ENCODE peak calls at places on chromosomes 3 and 15, in five cellular contexts. D, A, W, U and M are unnamed samples. For H3K9me3, the result is how much of the 10 kb centered on the place peaks cover.

GRCh38 chr15:48865387-48866079 is 12.4 kb upstream of the EID1 start:
- DNase-seq in D (no peak), A (no peak), W (no peak), U (no peak), M (no peak)

GRCh38 chr3:132730891-132731580 is 8.8 kb upstream of the NPHP3 start:
- DNase-seq in D (no peak), A (no peak), W (no peak), U (peak), M (no peak)

GRCh38 chr15:48644827-48645557 is 517 bp downstream of the FBN1 start:
- DNase-seq in D (peak), A (no peak), W (peak), U (peak), M (peak)

GRCh38 chr3:2098398-2099027 is at the start of gene CNTN4:
- DNase-seq in D (peak), A (no peak), W (no peak), U (peak), M (peak)

GRCh38 chr15:56795400-56795983 is 62.2 kb upstream of the ZNF280D start:
- DNase-seq in D (no peak), A (no peak), W (no peak), U (no peak), M (no peak)

GRCh38 chr3:50133283-50133615 is 21.9 kb upstream of the SEMA3F start:
- DNase-seq in D (no peak), A (no peak), W (no peak), U (no peak), M (no peak)

GRCh38 chr3:155995525-155996370 is 124.6 kb upstream of the KCNAB1 start:
- DNase-seq in D (no peak), A (no peak), W (no peak), U (peak), M (no peak)

GRCh38 chr3:50370594-50370993 is 11.3 kb upstream of the TMEM115 start:
- DNase-seq in D (no peak), A (no peak), W (no peak), U (no peak), M (no peak)

GRCh38 chr15:79329186-79329611 is 18.3 kb downstream of the TMED3 start:
- DNase-seq in D (no peak), A (no peak), W (no peak), U (no peak), M (no peak)

GRCh38 chr3:46666471-46666845 is 27.0 kb downstream of the ALS2CL start:
- DNase-seq in D (peak), A (no peak), W (peak), U (no peak), M (peak)

GRCh38 chr3:4350789-4351163 is 47.6 kb downstream of the SETMAR start:
- DNase-seq in D (peak), A (no peak), W (peak), U (peak), M (peak)

GRCh38 chr3:160372780-160373179 is 26.2 kb downstream of the IFT80 start:
- DNase-seq in D (no peak), A (no peak), W (no peak), U (peak), M (no peak)

GRCh38 chr15:25188551-25189101 is 233.8 kb downstream of the SNRPN start:
- DNase-seq in D (no peak), A (no peak), W (no peak), U (no peak), M (no peak)
- H3K9me3 ChIP-seq in D (under half), A (under half), W (under half), U (under half), M (under half)

GRCh38 chr15:44710236-44711088 is 661 bp downstream of the PATL2 start:
- DNase-seq in D (no peak), A (peak), W (no peak), U (no peak), M (no peak)
- H3K4me3 ChIP-seq in D (peak), A (peak), W (peak), U (peak), M (peak)

DNA sequence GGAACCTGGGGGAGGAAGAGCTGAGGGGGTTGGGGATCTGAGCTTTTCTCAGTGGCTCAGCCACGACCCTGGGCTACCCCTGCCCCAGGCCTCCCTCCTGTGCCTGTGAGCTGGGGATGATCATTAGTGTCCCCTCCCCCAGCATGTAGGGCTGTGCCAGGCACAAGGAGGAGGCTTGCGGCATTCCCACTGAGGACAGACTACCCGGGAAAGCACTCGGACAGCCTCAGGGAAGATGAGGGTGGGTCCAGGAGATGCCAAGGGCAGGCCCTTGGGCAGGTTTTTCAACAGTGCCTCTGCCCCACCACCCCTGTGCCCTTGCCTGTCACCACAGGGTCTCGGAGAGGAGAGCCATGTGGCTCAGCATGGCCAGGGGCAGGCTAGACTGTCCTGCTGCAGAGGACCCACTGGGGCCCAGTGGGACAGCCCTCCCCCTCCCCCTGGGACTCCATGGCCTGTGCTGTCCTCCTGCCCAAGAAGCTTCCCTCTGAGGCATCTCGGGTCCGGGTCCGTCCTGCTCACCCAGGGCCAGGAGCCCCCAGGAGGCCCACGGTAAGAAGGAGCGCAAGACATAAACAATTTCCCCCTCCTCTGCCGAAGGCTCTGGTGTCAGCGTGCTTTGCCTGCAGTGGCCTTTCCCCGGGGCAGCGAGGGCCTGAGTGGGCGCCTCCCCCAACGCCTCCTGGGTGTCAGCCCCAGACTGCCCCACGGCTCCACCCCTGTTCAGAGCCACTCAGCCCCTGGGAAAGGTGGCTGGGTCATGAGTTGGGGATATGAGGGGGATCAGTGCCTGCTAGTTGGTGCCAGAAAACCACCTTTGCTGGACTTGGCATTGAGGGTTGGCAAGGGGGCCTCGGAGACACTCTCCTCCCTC is 192.5 kb downstream of the GOLGA6L6 start:
- DNase-seq in D (peak), A (no peak), W (peak), U (no peak), M (no peak)
- H3K9me3 ChIP-seq in D (under half), A (under half), W (under half), U (half or more), M (under half)

GRCh38 chr15:91855241-91855640 is 1.7 kb downstream of the SLCO3A1 start:
- DNase-seq in D (no peak), A (no peak), W (no peak), U (no peak), M (no peak)
- H3K4me3 ChIP-seq in D (no peak), A (peak), W (no peak), U (no peak), M (no peak)

GRCh38 chr15:25066708-25067107 is 111.9 kb downstream of the SNRPN start:
- DNase-seq in D (no peak), A (no peak), W (no peak), U (no peak), M (no peak)
- H3K9me3 ChIP-seq in D (half or more), A (half or more), W (half or more), U (half or more), M (under half)

DNA sequence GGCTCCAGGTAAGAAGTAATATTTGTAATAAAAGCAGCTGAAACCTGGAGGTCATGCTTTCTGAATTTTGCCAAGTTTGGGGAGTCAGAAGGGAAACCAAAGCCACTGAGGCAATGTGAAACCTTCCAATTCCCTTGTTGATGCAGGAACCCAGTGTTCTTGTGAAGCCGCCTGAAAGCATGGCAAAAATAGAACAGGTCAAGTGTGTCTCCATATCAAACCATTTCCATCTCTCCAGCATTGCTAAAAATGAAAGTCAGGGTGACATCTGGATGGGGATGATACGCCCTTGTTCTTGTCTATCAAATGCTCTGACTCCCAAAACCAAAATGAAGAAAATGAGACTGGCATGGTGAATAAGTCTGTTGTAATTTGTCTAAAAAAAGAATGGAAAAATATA is 362.5 kb downstream of the VPS13C start:
- DNase-seq in D (no peak), A (no peak), W (no peak), U (no peak), M (no peak)
- H3K4me3 ChIP-seq in D (no peak), A (no peak), W (no peak), U (no peak), M (no peak)